ENCODE peak calls at places on chromosomes 1 and 21, in five cellular contexts. V is stimulated activated CD4-positive, alpha-beta T cell treated with anti-CD3 and anti-CD28 coated beads, Interleukin-4, amount 100 ng/mL, for 4 hours; B is left ventricle myocardium inferior; G is fibroblast of the conjunctiva; N is CD8-positive, alpha-beta T cell. K is an unnamed sample.

GRCh38 chr21:42088148-42088547 is 17.0 kb downstream of the UMODL1 start:
- DNase-seq in V (no peak), B (no peak), G (no peak), N (no peak), K (no peak)

GRCh38 chr1:209207701-209208286 is 375.7 kb upstream of the CAMK1G start:
- DNase-seq in G (peak; percentile 26), N (no peak), V (peak; percentile 11), B (peak; percentile 55), K (peak; percentile 77)

GRCh38 chr1:177665935-177666334 is 303.9 kb downstream of the SEC16B start:
- DNase-seq in B (no peak), G (no peak), N (no peak), V (no peak), K (no peak)

GRCh38 chr1:94737124-94737998 is 82.8 kb upstream of the SLC44A3 start:
- DNase-seq in G (peak; percentile 49), V (no peak), N (no peak), B (no peak), K (no peak)

GRCh38 chr1:12485231-12486172 is 132.5 kb downstream of the DHRS3 start:
- DNase-seq in V (no peak), N (no peak), B (no peak), G (no peak), K (no peak)

GRCh38 chr1:71603044-71603776 is 522.4 kb upstream of the ZRANB2 start:
- DNase-seq in G (no peak), V (no peak), N (no peak), B (no peak), K (no peak)

GRCh38 chr1:38488162-38488898 is 371.2 kb downstream of the RRAGC start:
- DNase-seq in G (no peak), N (no peak), V (no peak), B (no peak), K (no peak)

GRCh38 chr1:110060034-110060661 is 10.3 kb downstream of the ALX3 start:
- DNase-seq in G (no peak), N (peak; percentile 68), B (no peak), V (peak; percentile 75), K (no peak)

GRCh38 chr1:26996024-26996423 is 2.5 kb downstream of the TRNP1 start:
- DNase-seq in G (no peak), V (no peak), N (no peak), B (no peak), K (no peak)

GRCh38 chr1:227351443-227351842 is 33.2 kb upstream of the CDC42BPA start:
- DNase-seq in B (no peak), N (no peak), G (no peak), V (no peak), K (no peak)

GRCh38 chr1:53639996-53640695 is 98.8 kb downstream of the GLIS1 start:
- DNase-seq in N (no peak), G (no peak), V (no peak), B (no peak), K (no peak)

GRCh38 chr1:150066838-150067183 is 765 bp upstream of the VPS45 start:
- DNase-seq in V (peak; percentile 24), B (peak; percentile 47), G (no peak), N (peak; percentile 35), K (peak; percentile 60)

GRCh38 chr1:155127105-155127671 is 488 bp upstream of the EFNA1 start:
- DNase-seq in G (no peak), N (peak; percentile 26), V (peak; percentile 9), B (peak; percentile 48), K (no peak)

GRCh38 chr1:228073870-228074545 is 8.5 kb upstream of the ARF1 start:
- DNase-seq in N (no peak), V (no peak), B (peak; percentile 15), G (no peak), K (no peak)

GRCh38 chr1:226654046-226654445 is 85.0 kb downstream of the ITPKB start:
- DNase-seq in B (no peak), G (no peak), N (no peak), V (no peak), K (peak; percentile 18)

GRCh38 chr1:112715264-112716053 is at the start of gene PPM1J:
- DNase-seq in G (peak; percentile 86), N (peak; percentile 96), V (peak; percentile 93), B (peak; percentile 99), K (peak; percentile 99)

GRCh38 chr1:48414264-48414663 is 57.7 kb downstream of the SPATA6 start:
- DNase-seq in B (no peak), V (no peak), G (no peak), N (no peak), K (no peak)

GRCh38 chr1:35637401-35637809 is 3.9 kb downstream of the PSMB2 start:
- DNase-seq in N (no peak), V (no peak), B (no peak), G (peak; percentile 10), K (no peak)

GRCh38 chr1:224730950-224731349 is 114.8 kb downstream of the CNIH3 start:
- DNase-seq in B (no peak), V (no peak), N (no peak), G (peak; percentile 61), K (no peak)

GRCh38 chr1:211910917-211911485 is 80.4 kb upstream of the LPGAT1 start:
- DNase-seq in N (no peak), B (no peak), G (no peak), V (no peak), K (no peak)

GRCh38 chr1:41823453-41823852 is 95.3 kb downstream of the HIVEP3 start:
- DNase-seq in B (peak; percentile 41), N (no peak), G (no peak), V (no peak), K (no peak)

GRCh38 chr1:118204106-118204505 is 19.1 kb upstream of the SPAG17 start:
- DNase-seq in N (no peak), G (no peak), B (no peak), V (no peak), K (no peak)

GRCh38 chr1:87853576-87854351 is 525.1 kb downstream of the LMO4 start:
- DNase-seq in V (no peak), N (no peak), G (no peak), B (no peak), K (no peak)

GRCh38 chr1:154583691-154584212 is 16.2 kb downstream of the CHRNB2 start:
- DNase-seq in V (no peak), G (no peak), N (no peak), B (no peak), K (no peak)

GRCh38 chr1:65762081-65762862 is 30.4 kb upstream of the PDE4B start:
- DNase-seq in V (no peak), B (no peak), G (no peak), N (no peak), K (no peak)

GRCh38 chr21:43269461-43269860 is 100.7 kb downstream of the CRYAA start:
- DNase-seq in V (peak; percentile 31), B (peak; percentile 6), N (peak; percentile 39), G (no peak), K (no peak)

GRCh38 chr1:220271706-220272046 is 577 bp downstream of the RAB3GAP2 start:
- DNase-seq in N (no peak), B (no peak), G (peak; percentile 6), V (peak; percentile 4), K (no peak)

GRCh38 chr1:227900571-227901051 is 47.1 kb downstream of the WNT9A start:
- DNase-seq in V (no peak), N (no peak), G (no peak), B (peak; percentile 2), K (peak; percentile 5)

GRCh38 chr1:197180252-197180878 is 33.9 kb upstream of the ASPM start:
- DNase-seq in N (no peak), V (no peak), B (no peak), G (peak; percentile 40), K (no peak)

GRCh38 chr1:212256404-212256803 is 28.8 kb upstream of the PPP2R5A start:
- DNase-seq in N (peak; percentile 43), G (no peak), V (no peak), B (no peak), K (no peak)

GRCh38 chr21:37207441-37208009 is 59.6 kb downstream of the VPS26C start:
- DNase-seq in N (no peak), V (no peak), B (no peak), G (no peak), K (peak; percentile 67)

GRCh38 chr21:35136586-35137254 is 87.6 kb upstream of the RUNX1 start:
- DNase-seq in G (no peak), V (no peak), N (no peak), B (no peak), K (no peak)